ENCODE peak calls at places on chromosomes 11 and 22, in four cellular contexts. P is sigmoid colon, H is HCT116, Z is colonic mucosa. G is an unnamed sample.

GRCh38 chr22:31950226-31950625 is 5.9 kb downstream of the YWHAH start:
- DNase-seq in Z (no peak), H (no peak), P (no peak), G (no peak)

GRCh38 chr11:103326070-103326794 is 217.0 kb downstream of the DYNC2H1 start:
- DNase-seq in P (no peak), Z (peak; percentile 32), H (peak; percentile 58), G (peak; percentile 89)

GRCh38 chr11:61151545-61152252 is 9.5 kb downstream of the VPS37C start:
- DNase-seq in Z (no peak), P (peak; percentile 12), H (no peak), G (no peak)

GRCh38 chr11:44409558-44410236 is 99.8 kb upstream of the ALX4 start:
- DNase-seq in P (no peak), H (no peak), Z (no peak), G (no peak)

GRCh38 chr11:76863196-76863777 is 2.6 kb downstream of the ACER3 start:
- DNase-seq in Z (no peak), P (no peak), H (no peak), G (no peak)

GRCh38 chr11:13984616-13985474 is 22.3 kb downstream of the SPON1 start:
- DNase-seq in P (no peak), H (no peak), Z (no peak), G (no peak)

GRCh38 chr11:93020248-93021088 is 51.0 kb downstream of the MTNR1B start:
- DNase-seq in H (no peak), Z (no peak), P (no peak), G (peak; percentile 49)

GRCh38 chr11:67261942-67262681 is 4.2 kb upstream of the GRK2 start:
- DNase-seq in H (no peak), P (peak; percentile 64), Z (peak; percentile 33), G (no peak)

GRCh38 chr11:123569387-123569786 is 85.0 kb downstream of the SCN3B start:
- DNase-seq in Z (no peak), P (no peak), H (no peak), G (no peak)

GRCh38 chr11:10305964-10306918 is 1.4 kb downstream of the ADM start:
- DNase-seq in P (no peak), H (no peak), Z (peak; percentile 53), G (peak; percentile 56)

GRCh38 chr11:111637885-111638284 is 35.6 kb downstream of the SIK2 start:
- DNase-seq in Z (no peak), H (no peak), P (no peak), G (no peak)

GRCh38 chr11:1208361-1209261 is 14.3 kb upstream of the MUC5B start:
- DNase-seq in Z (no peak), H (no peak), P (peak; percentile 52), G (no peak)

GRCh38 chr11:134120921-134121526 is 52.2 kb downstream of the JAM3 start:
- DNase-seq in H (no peak), Z (no peak), P (peak; percentile 75), G (no peak)

GRCh38 chr11:44256673-44257291 is 53.2 kb downstream of the ALX4 start:
- DNase-seq in P (no peak), H (no peak), Z (no peak), G (no peak)

GRCh38 chr11:74926304-74927030 is 22.4 kb downstream of the XRRA1 start:
- DNase-seq in P (no peak), H (no peak), Z (no peak), G (no peak)

GRCh38 chr11:111064118-111064517 is 181.4 kb upstream of the POU2AF2 start:
- DNase-seq in H (no peak), Z (no peak), P (no peak), G (no peak)

GRCh38 chr22:38462960-38463784 is 4.7 kb upstream of the KDELR3 start:
- DNase-seq in H (no peak), Z (peak; percentile 35), P (no peak), G (no peak)

GRCh38 chr11:66561975-66562248 is 6.5 kb downstream of the CTSF start:
- DNase-seq in Z (no peak), H (no peak), P (no peak), G (no peak)

GRCh38 chr11:13874596-13874995 is 87.9 kb upstream of the SPON1 start:
- DNase-seq in Z (no peak), P (no peak), H (no peak), G (no peak)

GRCh38 chr11:8338138-8338537 is 74.5 kb upstream of the LMO1 start:
- DNase-seq in H (peak; percentile 31), P (no peak), Z (peak; percentile 48), G (peak; percentile 18)

GRCh38 chr11:75714211-75714610 is 3.4 kb upstream of the MOGAT2 start:
- DNase-seq in P (no peak), Z (peak; percentile 71), H (no peak), G (no peak)

GRCh38 chr11:3709977-3710376 is 38.8 kb upstream of the CHRNA10 start:
- DNase-seq in Z (no peak), P (no peak), H (no peak), G (no peak)

GRCh38 chr11:71222318-71223080 is 29.9 kb downstream of the SHANK2 start:
- DNase-seq in Z (peak; percentile 28), P (peak; percentile 89), H (no peak), G (no peak)

GRCh38 chr22:27383896-27384295 is 417.7 kb downstream of the MN1 start:
- DNase-seq in Z (no peak), P (no peak), H (no peak), G (no peak)

GRCh38 chr11:19241260-19242183 is 777 bp upstream of the E2F8 start:
- DNase-seq in Z (peak; percentile 80), H (no peak), P (peak; percentile 66), G (peak; percentile 63)

GRCh38 chr22:46089426-46090041 is 60.8 kb upstream of the PPARA start:
- DNase-seq in P (peak; percentile 68), Z (no peak), H (no peak), G (no peak)

GRCh38 chr11:45847908-45848316 is 637 bp downstream of the CRY2 start:
- DNase-seq in Z (peak; percentile 50), P (peak; percentile 80), H (no peak), G (peak; percentile 82)

GRCh38 chr22:24516301-24516737 is 21.2 kb downstream of the UPB1 start:
- DNase-seq in H (no peak), Z (no peak), P (no peak), G (no peak)

GRCh38 chr22:35921777-35922176 is 106.8 kb downstream of the RBFOX2 start:
- DNase-seq in Z (peak; percentile 76), P (peak; percentile 90), H (peak; percentile 76), G (peak; percentile 93)

GRCh38 chr11:62546937-62547625 is 475 bp upstream of the AHNAK start:
- DNase-seq in P (no peak), H (no peak), Z (peak; percentile 56), G (peak; percentile 46)

DNA sequence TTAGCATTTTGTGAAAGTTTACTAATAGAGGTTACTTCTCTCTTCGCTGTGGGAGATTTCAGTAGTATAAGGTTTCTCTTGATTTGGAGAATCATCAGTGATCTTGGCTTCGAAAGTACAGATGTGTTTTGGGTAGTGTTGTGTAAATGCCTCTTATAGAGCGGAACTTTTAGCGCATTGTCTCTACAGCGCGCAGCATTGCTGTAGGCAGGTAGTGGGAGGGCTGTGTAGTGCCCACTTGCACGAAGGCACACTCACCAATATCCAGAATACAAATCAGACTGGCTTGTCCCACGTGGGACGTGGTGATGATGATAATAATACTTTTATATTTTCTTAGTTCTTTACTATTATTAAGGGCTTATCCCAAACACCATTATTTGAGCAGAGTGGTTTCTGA is 51.4 kb downstream of the FAM83F start:
- DNase-seq in P (no peak), Z (no peak), H (no peak), G (no peak)
- H3K4me3 ChIP-seq in P (no peak overlapping the region), Z (no peak overlapping the region), H (peak overlapping the region; percentile 69), G (peak overlapping the region; percentile 59)

GRCh38 chr11:47161134-47161854 is 15.4 kb downstream of the ARFGAP2 start:
- DNase-seq in P (peak; percentile 81), H (no peak), Z (peak; percentile 65), G (peak; percentile 89)

GRCh38 chr11:47162426-47162825 is 14.3 kb downstream of the ARFGAP2 start:
- DNase-seq in H (no peak), Z (no peak), P (no peak), G (no peak)

GRCh38 chr11:47163198-47163597 is 13.5 kb downstream of the ARFGAP2 start:
- DNase-seq in P (no peak), H (no peak), Z (no peak), G (no peak)

GRCh38 chr11:47160753-47161133 is 15.9 kb downstream of the ARFGAP2 start:
- DNase-seq in H (no peak), P (no peak), Z (no peak), G (no peak)

GRCh38 chr11:47161890-47162289 is 14.8 kb downstream of the ARFGAP2 start:
- DNase-seq in P (no peak), H (no peak), Z (no peak), G (no peak)
- H3K27ac ChIP-seq in P (peak overlapping the region; percentile 2), H (no peak overlapping the region), Z (no peak overlapping the region), G (no peak overlapping the region)

DNA sequence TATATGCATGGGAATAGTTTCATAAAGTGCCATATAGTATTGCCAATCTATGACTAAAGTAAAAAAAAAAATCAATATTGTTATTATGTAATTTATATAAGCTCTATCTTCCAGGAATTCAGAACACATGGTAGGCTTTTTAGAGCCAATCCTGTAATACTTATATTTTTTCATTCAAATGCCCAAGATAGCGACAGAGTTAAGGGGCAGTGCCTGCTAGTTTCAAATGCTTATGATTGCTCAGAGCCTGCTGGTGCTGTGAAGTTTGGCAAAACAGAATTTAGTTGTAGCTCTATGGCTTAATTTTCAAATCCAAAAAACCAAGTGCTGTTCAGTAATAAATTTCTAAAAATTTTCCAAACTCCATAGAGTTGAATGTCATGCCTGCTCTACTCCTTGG is 39.0 kb upstream of the BLID start:
- DNase-seq in Z (no peak), H (no peak), P (no peak), G (no peak)
- H3K4me3 ChIP-seq in Z (no peak overlapping the region), H (no peak overlapping the region), P (no peak overlapping the region), G (peak overlapping the region; percentile 49)

GRCh38 chr11:15062631-15063030 is 10.8 kb upstream of the CALCB start:
- DNase-seq in Z (no peak), P (no peak), H (no peak), G (no peak)

GRCh38 chr11:15055620-15056356 is 17.6 kb upstream of the CALCB start:
- DNase-seq in P (no peak), Z (no peak), H (no peak), G (no peak)

GRCh38 chr11:15053201-15053685 is 20.1 kb upstream of the CALCB start:
- DNase-seq in P (no peak), Z (no peak), H (peak; percentile 87), G (no peak)

GRCh38 chr11:15059132-15059531 is 14.3 kb upstream of the CALCB start:
- DNase-seq in P (no peak), Z (no peak), H (no peak), G (no peak)

GRCh38 chr11:15057352-15057751 is 16.0 kb upstream of the CALCB start:
- DNase-seq in Z (no peak), H (no peak), P (no peak), G (no peak)
- H3K27ac ChIP-seq in Z (no peak overlapping the region), H (no peak overlapping the region), P (no peak overlapping the region), G (no peak overlapping the region)